ENCODE peak calls at places on chromosomes 4 and X, in four cellular contexts. A, H, G and W are unnamed samples.

GRCh38 chr4:6180841-6181631 is 19.3 kb downstream of the JAKMIP1 start:
- DNase-seq in A (peak; percentile 98), H (no peak), G (no peak), W (no peak)

GRCh38 chrX:118216086-118216485 is 99.5 kb upstream of the KLHL13 start:
- DNase-seq in A (no peak), H (no peak), G (no peak), W (no peak)

GRCh38 chrX:18961686-18962085 is 22.2 kb downstream of the PHKA2 start:
- DNase-seq in A (no peak), H (no peak), G (no peak), W (no peak)

GRCh38 chrX:26925088-26925487 is 538.1 kb downstream of the PPP4R3C start:
- DNase-seq in A (no peak), H (no peak), G (no peak), W (no peak)

GRCh38 chr4:148196168-148196567 is 246.0 kb downstream of the NR3C2 start:
- DNase-seq in A (no peak), H (no peak), G (no peak), W (no peak)

GRCh38 chr4:3708103-3708510 is 58.1 kb upstream of the ADRA2C start:
- DNase-seq in A (no peak), H (no peak), G (no peak), W (no peak)

GRCh38 chr4:102411416-102411815 is 66.1 kb upstream of the SLC39A8 start:
- DNase-seq in A (no peak), H (no peak), G (no peak), W (no peak)

GRCh38 chr4:182578402-182578801 is 335.2 kb downstream of the TENM3 start:
- DNase-seq in A (no peak), H (no peak), G (no peak), W (no peak)

GRCh38 chr4:39259571-39260330 is 77.4 kb downstream of the WDR19 start:
- DNase-seq in A (no peak), H (no peak), G (no peak), W (no peak)

GRCh38 chr4:154686838-154687237 is 57.0 kb upstream of the LRAT start:
- DNase-seq in A (no peak), H (no peak), G (no peak), W (peak; percentile 1)

GRCh38 chr4:186651181-186651603 is 72.5 kb downstream of the FAT1 start:
- DNase-seq in A (no peak), H (no peak), G (no peak), W (no peak)

GRCh38 chr4:52957220-52957686 is 95.1 kb downstream of the RASL11B start:
- DNase-seq in A (no peak), H (no peak), G (no peak), W (no peak)

GRCh38 chrX:48709522-48710117 is 13.1 kb downstream of the SUV39H1 start:
- DNase-seq in A (no peak), H (no peak), G (no peak), W (no peak)

GRCh38 chr4:171022698-171023378 is 790.4 kb upstream of the GALNTL6 start:
- DNase-seq in A (no peak), H (no peak), G (no peak), W (no peak)

GRCh38 chrX:19245711-19246269 is 97.9 kb upstream of the PDHA1 start:
- DNase-seq in A (no peak), H (no peak), G (peak; percentile 40), W (no peak)

GRCh38 chrX:68599256-68600152 is 48.0 kb upstream of the STARD8 start:
- DNase-seq in A (no peak), H (peak; percentile 10), G (no peak), W (peak; percentile 3)

GRCh38 chrX:107561468-107562215 is 66.7 kb upstream of the PRPS1 start:
- DNase-seq in A (no peak), H (no peak), G (no peak), W (no peak)

GRCh38 chr4:173367285-173367684 is 3.5 kb upstream of the SAP30 start:
- DNase-seq in A (no peak), H (no peak), G (no peak), W (no peak)

GRCh38 chr4:7985891-7986441 is 46.3 kb upstream of the AFAP1 start:
- DNase-seq in A (no peak), H (no peak), G (peak; percentile 34), W (no peak)

GRCh38 chr4:73375328-73375741 is 28.8 kb upstream of the ALB start:
- DNase-seq in A (no peak), H (no peak), G (peak; percentile 89), W (no peak)

GRCh38 chr4:45629717-45630116 is 494.1 kb downstream of the GABRG1 start:
- DNase-seq in A (no peak), H (no peak), G (no peak), W (no peak)

GRCh38 chr4:55851885-55852284 is 1.6 kb upstream of the EXOC1 start:
- DNase-seq in A (no peak), H (no peak), G (peak; percentile 70), W (no peak)
- TF ChIP-seq POLR2AphosphoS2 in A (no peak), H (no peak), G (no peak), W (no peak)

GRCh38 chrX:84363054-84363453 is 139.2 kb downstream of the HDX start:
- DNase-seq in A (no peak), H (no peak), G (no peak), W (no peak)
- TF ChIP-seq POLR2AphosphoS2 in A (no peak), H (no peak), G (no peak), W (no peak)

GRCh38 chr4:25101836-25102235 is 58.4 kb downstream of the SEPSECS start:
- DNase-seq in A (no peak), H (no peak), G (no peak), W (no peak)
- TF ChIP-seq POLR2AphosphoS2 in A (no peak), H (no peak), G (no peak), W (no peak)

GRCh38 chr4:98793658-98794057 is 135.2 kb upstream of the TSPAN5 start:
- DNase-seq in A (no peak), H (no peak), G (no peak), W (no peak)

GRCh38 chr4:98801259-98801725 is 127.6 kb downstream of the EIF4E start:
- DNase-seq in A (no peak), H (peak; percentile 75), G (no peak), W (no peak)

GRCh38 chr4:98794565-98795205 is 134.2 kb downstream of the EIF4E start:
- DNase-seq in A (no peak), H (peak; percentile 80), G (no peak), W (no peak)

GRCh38 chr4:98802673-98803286 is 126.2 kb downstream of the EIF4E start:
- DNase-seq in A (no peak), H (no peak), G (no peak), W (no peak)

DNA sequence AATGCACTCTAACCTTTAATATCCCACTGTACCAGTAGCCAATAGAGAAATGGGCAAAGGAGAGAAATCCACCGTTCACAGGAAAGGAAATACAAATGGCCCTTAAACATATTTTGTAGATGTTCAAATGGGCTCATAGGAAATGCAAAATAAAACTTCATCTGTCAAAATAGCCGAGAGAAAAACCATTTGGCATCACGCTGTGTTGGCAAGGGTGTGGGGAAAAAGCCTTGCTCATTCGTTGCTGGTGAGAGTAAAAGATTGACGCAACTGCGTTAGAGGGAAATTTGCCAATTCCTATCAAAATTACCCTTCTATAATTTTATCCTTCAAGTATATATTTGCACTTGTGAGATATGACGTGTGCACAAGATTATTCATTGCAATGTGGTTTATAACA is 131.9 kb downstream of the EIF4E start:
- DNase-seq in A (no peak), H (no peak), G (no peak), W (no peak)
- TF ChIP-seq POLR2AphosphoS2 in A (no peak), H (no peak), G (no peak), W (no peak)

GRCh38 chr4:141802324-141802723 is 165.9 kb downstream of the IL15 start:
- DNase-seq in A (no peak), H (no peak), G (no peak), W (no peak)
- TF ChIP-seq POLR2AphosphoS2 in A (no peak), H (no peak), G (no peak), W (no peak)